ENCODE peak calls at places on chromosomes 11 and 22, in nine cellular contexts. E, B, P, Y, N, J, H, F and K are unnamed samples.

GRCh38 chr22:42990131-42990838 is 24.7 kb downstream of the PACSIN2 start:
- DNase-seq in E (peak), B (peak), P (no peak), Y (peak), N (no peak), J (no peak), H (peak), F (no peak), K (peak)

GRCh38 chr11:75429902-75430691 is 2.9 kb downstream of the KLHL35 start:
- DNase-seq in E (peak), B (peak), P (peak), Y (peak), N (peak), J (peak), H (peak), F (no peak), K (peak)

GRCh38 chr11:65917434-65918210 is 1.2 kb downstream of the C11orf68 start:
- DNase-seq in E (no peak), B (no peak), P (no peak), Y (no peak), N (no peak), J (no peak), H (no peak), F (no peak), K (no peak)

GRCh38 chr11:62061356-62062222 is 62.2 kb upstream of the INCENP start:
- DNase-seq in E (peak), B (no peak), P (no peak), Y (no peak), N (peak), J (no peak), H (no peak), F (no peak), K (no peak)

GRCh38 chr22:36369922-36370781 is 17.6 kb downstream of the MYH9 start:
- DNase-seq in E (no peak), B (peak), P (peak), Y (peak), N (peak), J (no peak), H (no peak), F (peak), K (no peak)

GRCh38 chr11:14644396-14645246 is 1.0 kb downstream of the PDE3B start:
- DNase-seq in E (no peak), B (peak), P (peak), Y (peak), N (peak), J (no peak), H (no peak), F (no peak), K (peak)

GRCh38 chr22:23693979-23694680 is 3.3 kb downstream of the RGL4 start:
- DNase-seq in E (no peak), B (no peak), P (no peak), Y (no peak), N (no peak), J (no peak), H (no peak), F (no peak), K (no peak)

GRCh38 chr22:40407831-40408717 is 37.7 kb downstream of the SGSM3 start:
- DNase-seq in E (no peak), B (no peak), P (no peak), Y (no peak), N (no peak), J (no peak), H (no peak), F (no peak), K (no peak)

GRCh38 chr11:65637794-65638317 is at the start of gene SIPA1:
- DNase-seq in E (peak), B (peak), P (peak), Y (peak), N (peak), J (peak), H (peak), F (peak), K (peak)

GRCh38 chr11:45173064-45173463 is 26.6 kb downstream of the PRDM11 start:
- DNase-seq in E (no peak), B (no peak), P (no peak), Y (no peak), N (no peak), J (no peak), H (no peak), F (no peak), K (no peak)